ENCODE peak calls at places on chromosomes 16 and 17, in seven cellular contexts. D is cardiac muscle cell, K is HepG2, U is psoas muscle, V is ovary, B is tibial nerve, J is body of pancreas. P is an unnamed sample.

GRCh38 chr16:25812215-25812614 is 120.5 kb downstream of the HS3ST4 start:
- DNase-seq in D (no peak), K (no peak), U (no peak), V (no peak), B (no peak), J (no peak), P (no peak)

GRCh38 chr17:45783593-45784292 is 377 bp upstream of the CRHR1 start:
- DNase-seq in D (peak; percentile 41), K (no peak), U (peak; percentile 59), V (peak; percentile 41), B (no peak), J (no peak), P (no peak)

GRCh38 chr17:82603981-82604448 is 44.2 kb downstream of the WDR45B start:
- DNase-seq in D (no peak), K (no peak), U (no peak), V (no peak), B (peak; percentile 56), J (peak; percentile 39), P (peak; percentile 66)

GRCh38 chr16:17578921-17579876 is 108.4 kb upstream of the XYLT1 start:
- DNase-seq in D (peak; percentile 84), K (peak; percentile 73), U (no peak), V (peak; percentile 41), B (peak; percentile 43), J (peak; percentile 65), P (peak; percentile 61)

GRCh38 chr17:30924341-30924740 is 2.6 kb downstream of the ADAP2 start:
- DNase-seq in D (no peak), K (no peak), U (no peak), V (no peak), B (no peak), J (no peak), P (no peak)

GRCh38 chr17:15261818-15262290 is 3.3 kb downstream of the PMP22 start:
- DNase-seq in D (no peak), K (no peak), U (no peak), V (no peak), B (no peak), J (no peak), P (peak; percentile 20)

GRCh38 chr16:7590934-7591333 is 258.3 kb downstream of the RBFOX1 start:
- DNase-seq in D (no peak), K (no peak), U (no peak), V (no peak), B (no peak), J (no peak), P (no peak)

GRCh38 chr17:79672496-79672895 is 58.2 kb upstream of the ENPP7 start:
- DNase-seq in D (no peak), K (no peak), U (no peak), V (no peak), B (no peak), J (no peak), P (no peak)

GRCh38 chr17:79797492-79798295 is 817 bp upstream of the CBX8 start:
- DNase-seq in D (no peak), K (no peak), U (peak; percentile 65), V (peak; percentile 63), B (no peak), J (peak; percentile 52), P (no peak)

GRCh38 chr17:82528484-82529265 is 9.1 kb downstream of the FOXK2 start:
- DNase-seq in D (no peak), K (no peak), U (peak; percentile 84), V (no peak), B (no peak), J (peak; percentile 64), P (peak; percentile 94)

GRCh38 chr17:17120716-17121115 is 78.5 kb downstream of the MPRIP start:
- DNase-seq in D (no peak), K (no peak), U (peak; percentile 9), V (no peak), B (no peak), J (no peak), P (no peak)
- H3K4me1 ChIP-seq in D (peaks cover 9% of the 10 kb centered on the region), K (peaks cover 36% of the 10 kb centered on the region), U (peaks cover 86% of the 10 kb centered on the region), V (peaks cover 38% of the 10 kb centered on the region), B (peaks cover 73% of the 10 kb centered on the region), J (peaks cover 39% of the 10 kb centered on the region), P (peaks cover 35% of the 10 kb centered on the region)

GRCh38 chr17:57289613-57290012 is 33.3 kb downstream of the MSI2 start:
- DNase-seq in D (no peak), K (no peak), U (no peak), V (no peak), B (no peak), J (no peak), P (no peak)
- H3K4me1 ChIP-seq in D (peaks cover 19% of the 10 kb centered on the region), K (peaks cover 71% of the 10 kb centered on the region), U (peaks cover 71% of the 10 kb centered on the region), V (peaks cover 35% of the 10 kb centered on the region), B (peaks cover 9% of the 10 kb centered on the region), J (peaks cover 27% of the 10 kb centered on the region), P (peaks cover 36% of the 10 kb centered on the region)

GRCh38 chr16:20056436-20056835 is 17.3 kb downstream of the GPR139 start:
- DNase-seq in D (no peak), K (no peak), U (no peak), V (no peak), B (no peak), J (no peak), P (no peak)
- H3K4me1 ChIP-seq in D (no peaks in the 10 kb centered on the region), K (no peaks in the 10 kb centered on the region), U (no peaks in the 10 kb centered on the region), V (no peaks in the 10 kb centered on the region), B (no peaks in the 10 kb centered on the region), J (no peaks in the 10 kb centered on the region), P (no peaks in the 10 kb centered on the region)

GRCh38 chr16:85555549-85556455 is 57.3 kb upstream of the GSE1 start:
- DNase-seq in D (peak; percentile 89), K (peak; percentile 55), U (no peak), V (peak; percentile 66), B (no peak), J (peak; percentile 78), P (peak; percentile 49)
- H3K4me1 ChIP-seq in D (peaks cover 18% of the 10 kb centered on the region), K (peaks cover 67% of the 10 kb centered on the region), U (peaks cover 40% of the 10 kb centered on the region), V (peaks cover 6% of the 10 kb centered on the region), B (peaks cover 71% of the 10 kb centered on the region), J (peaks cover 55% of the 10 kb centered on the region), P (peaks cover 42% of the 10 kb centered on the region)

DNA sequence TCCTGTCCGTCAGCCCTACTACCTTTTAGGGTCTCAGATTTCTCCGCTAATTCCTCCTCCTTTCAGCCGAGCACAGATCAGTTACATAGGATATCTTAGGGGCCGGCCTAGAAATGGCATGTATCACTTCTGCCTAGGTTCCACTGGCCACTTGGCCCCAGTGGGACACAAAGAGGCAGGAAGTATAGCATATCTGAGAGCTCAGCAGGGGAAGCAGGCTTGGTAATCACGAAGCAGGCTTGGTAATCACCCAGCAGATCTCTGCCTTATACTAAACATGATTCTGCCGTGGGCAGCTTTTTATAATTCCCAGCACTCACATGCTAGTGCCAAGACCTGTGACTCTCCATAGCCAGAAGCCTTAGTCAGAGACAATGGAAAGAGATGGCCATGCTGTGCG is 59.7 kb upstream of the CACNG5 start:
- DNase-seq in D (no peak), K (no peak), U (no peak), V (no peak), B (no peak), J (no peak), P (no peak)
- H3K4me1 ChIP-seq in D (no peaks in the 10 kb centered on the region), K (peaks cover 21% of the 10 kb centered on the region), U (no peaks in the 10 kb centered on the region), V (no peaks in the 10 kb centered on the region), B (peaks cover 9% of the 10 kb centered on the region), J (peaks cover 18% of the 10 kb centered on the region), P (no peaks in the 10 kb centered on the region)

GRCh38 chr16:56993204-56993603 is 3.8 kb downstream of the NLRC5 start:
- DNase-seq in D (no peak), K (no peak), U (no peak), V (no peak), B (no peak), J (no peak), P (no peak)
- H3K4me1 ChIP-seq in D (no peaks in the 10 kb centered on the region), K (peaks cover 26% of the 10 kb centered on the region), U (peaks cover 5% of the 10 kb centered on the region), V (peaks cover 13% of the 10 kb centered on the region), B (peaks cover 34% of the 10 kb centered on the region), J (peaks cover 21% of the 10 kb centered on the region), P (peaks cover 16% of the 10 kb centered on the region)

P was measured in adrenal gland.